ENCODE peak calls at places on chromosomes 7 and 10, in four cellular contexts. L, P, A and E are unnamed samples.
A peak's percentile ranks its signal among the peaks of the same experiment; 100 is the strongest.

GRCh38 chr7:141956084-141956483 is 9.3 kb upstream of the CLEC5A start:
- DNase-seq in L (no peak), P (no peak), A (no peak), E (peak; percentile 76)

GRCh38 chr10:35486297-35486991 is 118.7 kb upstream of the GJD4 start:
- DNase-seq in L (no peak), P (no peak), A (no peak), E (no peak)

GRCh38 chr10:68471063-68471585 is 649 bp downstream of the DNA2 start:
- DNase-seq in L (peak; percentile 44), P (no peak), A (no peak), E (peak; percentile 11)

GRCh38 chr10:31134303-31134928 is 102.8 kb upstream of the ZNF438 start:
- DNase-seq in L (peak; percentile 85), P (no peak), A (peak; percentile 87), E (peak; percentile 37)

GRCh38 chr10:3339121-3339520 is 166.5 kb upstream of the PITRM1 start:
- DNase-seq in L (no peak), P (no peak), A (no peak), E (no peak)

GRCh38 chr10:531541-531940 is 157.9 kb downstream of the DIP2C start:
- DNase-seq in L (no peak), P (no peak), A (no peak), E (no peak)

GRCh38 chr10:123583639-123584418 is 82.3 kb upstream of the GPR26 start:
- DNase-seq in L (peak; percentile 70), P (peak; percentile 79), A (peak; percentile 41), E (peak; percentile 72)

GRCh38 chr10:28147706-28148105 is 148.8 kb upstream of the ODAD2 start:
- DNase-seq in L (no peak), P (no peak), A (no peak), E (no peak)

GRCh38 chr7:102140952-102141370 is 145.7 kb upstream of the SH2B2 start:
- DNase-seq in L (no peak), P (no peak), A (no peak), E (no peak)

GRCh38 chr7:114916261-114916892 is 5.5 kb upstream of the MDFIC start:
- DNase-seq in L (no peak), P (no peak), A (no peak), E (no peak)

GRCh38 chr7:151599401-151600227 is 79.9 kb upstream of the RHEB start:
- DNase-seq in L (peak; percentile 87), P (peak; percentile 57), A (peak; percentile 92), E (peak; percentile 71)

GRCh38 chr10:73839276-73839966 is 28.0 kb upstream of the NDST2 start:
- DNase-seq in L (no peak), P (no peak), A (no peak), E (no peak)

GRCh38 chr7:74619235-74619860 is 38.2 kb upstream of the GTF2I start:
- DNase-seq in L (no peak), P (no peak), A (no peak), E (no peak)

GRCh38 chr7:37757563-37757962 is 74.0 kb downstream of the GPR141 start:
- DNase-seq in L (no peak), P (no peak), A (no peak), E (no peak)

GRCh38 chr10:22580711-22581110 is 133.7 kb downstream of the PIP4K2A start:
- DNase-seq in L (no peak), P (no peak), A (no peak), E (no peak)

GRCh38 chr10:43691503-43691902 is 42.8 kb upstream of the ZNF32 start:
- DNase-seq in L (peak; percentile 26), P (no peak), A (no peak), E (no peak)

GRCh38 chr7:697259-697615 is 29.3 kb upstream of the DNAAF5 start:
- DNase-seq in L (no peak), P (no peak), A (no peak), E (no peak)

GRCh38 chr7:693280-693679 is 33.2 kb upstream of the DNAAF5 start:
- DNase-seq in L (no peak), P (no peak), A (no peak), E (no peak)

GRCh38 chr7:690478-691360 is 35.8 kb upstream of the DNAAF5 start:
- DNase-seq in L (no peak), P (no peak), A (no peak), E (no peak)

GRCh38 chr7:696426-697258 is 29.9 kb upstream of the DNAAF5 start:
- DNase-seq in L (no peak), P (no peak), A (no peak), E (no peak)

DNA sequence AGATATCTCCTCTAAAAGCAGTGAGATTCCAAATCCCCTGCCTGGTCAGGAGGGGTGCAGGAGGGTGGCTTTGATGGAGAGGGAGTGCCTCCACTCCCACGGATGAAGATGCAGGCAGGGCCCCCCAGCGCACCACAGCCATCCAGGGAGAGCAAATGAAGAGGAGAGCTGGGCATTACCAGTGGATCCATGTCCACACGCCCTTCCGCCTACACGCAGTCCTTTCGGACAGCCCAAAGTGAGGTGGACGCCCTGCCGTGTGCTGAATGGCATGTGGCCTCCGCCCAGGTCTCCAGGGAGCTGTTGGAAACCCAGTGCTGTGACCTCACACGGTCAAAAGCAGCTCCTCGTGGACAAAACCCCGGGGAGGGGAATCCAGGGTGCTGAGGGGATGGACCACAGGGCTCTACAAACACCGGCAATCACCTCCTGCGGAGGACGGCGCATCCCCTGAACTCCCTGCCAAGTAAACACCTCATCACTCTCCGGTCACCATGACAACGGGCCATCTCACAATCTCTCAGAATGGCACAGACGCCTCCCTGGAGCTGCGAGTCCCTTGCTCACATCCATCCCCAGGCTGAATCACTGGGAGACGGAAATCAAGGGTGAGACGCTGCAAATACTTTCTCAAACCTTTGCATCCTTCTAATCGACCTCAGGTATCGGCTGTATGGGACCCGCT is 35.0 kb upstream of the DNAAF5 start:
- DNase-seq in L (no peak), P (no peak), A (no peak), E (no peak)
- H3K4me3 ChIP-seq in L (no peak overlapping the region), P (no peak overlapping the region), A (no peak overlapping the region), E (no peak overlapping the region)

GRCh38 chr7:45111298-45112223 is at the start of gene TBRG4:
- DNase-seq in L (peak; percentile 95), P (peak; percentile 96), A (peak; percentile 94), E (peak; percentile 95)
- TF ChIP-seq CTCF in L (peak; percentile 54), P (peak; percentile 63), A (peak; percentile 41), E (peak; percentile 9)

DNA sequence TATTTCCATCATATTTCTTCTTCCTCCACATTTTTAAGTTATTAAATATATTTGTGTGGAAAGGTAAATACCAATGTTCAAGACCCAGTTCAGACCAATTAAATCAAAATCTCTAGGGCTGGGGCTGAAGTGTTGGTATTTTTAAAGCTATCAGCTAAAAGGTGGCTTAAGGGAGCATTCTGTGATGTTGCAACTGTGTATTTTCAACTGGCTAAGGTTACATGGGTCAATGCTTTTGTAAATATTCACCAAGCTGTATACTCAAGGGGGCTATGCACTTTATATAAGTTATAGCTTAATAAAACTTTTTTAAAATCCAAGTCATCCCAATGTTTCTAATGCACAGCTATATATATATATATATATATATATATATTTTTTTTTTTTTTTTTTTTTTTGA is 316.9 kb upstream of the GRM3 start:
- DNase-seq in L (no peak), P (no peak), A (no peak), E (no peak)
- H3K4me3 ChIP-seq in L (no peak overlapping the region), P (no peak overlapping the region), A (no peak overlapping the region), E (no peak overlapping the region)

GRCh38 chr7:29243777-29244655 is 49.4 kb downstream of the CHN2 start:
- DNase-seq in L (no peak), P (no peak), A (no peak), E (peak; percentile 13)
- TF ChIP-seq CTCF in L (peak; percentile 34), P (no peak), A (no peak), E (peak; percentile 23)

GRCh38 chr7:85774931-85775330 is 588.1 kb upstream of the SEMA3D start:
- DNase-seq in L (no peak), P (no peak), A (no peak), E (no peak)

GRCh38 chr7:85773116-85773783 is 586.4 kb upstream of the SEMA3D start:
- DNase-seq in L (no peak), P (no peak), A (peak; percentile 71), E (peak; percentile 41)

GRCh38 chr7:85776691-85777363 is 590.0 kb upstream of the SEMA3D start:
- DNase-seq in L (no peak), P (no peak), A (no peak), E (no peak)
- H3K4me3 ChIP-seq in L (no peak overlapping the region), P (no peak overlapping the region), A (no peak overlapping the region), E (no peak overlapping the region)

GRCh38 chr10:86765548-86765947 is 9.1 kb downstream of the BMPR1A start:
- DNase-seq in L (no peak), P (no peak), A (no peak), E (no peak)
- TF ChIP-seq CTCF in L (no peak), P (no peak), A (no peak), E (no peak)